ENCODE peak calls at places on chromosomes 13 and 19, in six cellular contexts. M is HEK293T; V is stimulated activated CD8-positive, alpha-beta memory T cell treated with anti-CD3 and anti-CD28 coated beads, Interleukin-7, amount 100 ng/mL, for 1 hour; O is H9; Y is substantia nigra; T is cardiac fibroblast. N is an unnamed sample.

GRCh38 chr19:41944336-41944735 is 14.8 kb downstream of the RABAC1 start:
- DNase-seq in Y (no peak), V (no peak), T (no peak), O (no peak), M (no peak), N (no peak)

GRCh38 chr13:84590663-84591062 is 708.4 kb upstream of the SLITRK1 start:
- DNase-seq in O (no peak), M (no peak), Y (no peak), V (no peak), T (no peak), N (no peak)

GRCh38 chr13:95573226-95573625 is 20.7 kb downstream of the CLDN10 start:
- DNase-seq in Y (no peak), M (no peak), O (no peak), T (peak), V (no peak), N (no peak)

GRCh38 chr19:19580417-19580816 is 38.1 kb downstream of the PBX4 start:
- DNase-seq in V (no peak), T (no peak), M (no peak), O (no peak), Y (no peak), N (no peak)

GRCh38 chr19:36973021-36973843 is 57.1 kb downstream of the ZNF568 start:
- DNase-seq in T (peak), V (peak), Y (peak), M (no peak), O (peak), N (peak)

GRCh38 chr19:42961119-42961518 is 24.1 kb upstream of the PSG7 start:
- DNase-seq in O (no peak), V (no peak), M (no peak), Y (no peak), T (no peak), N (no peak)

GRCh38 chr19:23259961-23260360 is 9.8 kb upstream of the ZNF724 start:
- DNase-seq in V (no peak), T (no peak), O (no peak), Y (no peak), M (no peak), N (no peak)

GRCh38 chr13:59950201-59950730 is 213.5 kb downstream of the DIAPH3 start:
- DNase-seq in O (no peak), T (no peak), Y (no peak), M (no peak), V (no peak), N (no peak)

GRCh38 chr19:49851456-49852259 is 699 bp downstream of the PTOV1 start:
- DNase-seq in V (peak), M (peak), O (peak), Y (peak), T (no peak), N (no peak)

GRCh38 chr13:79988573-79988972 is 352.4 kb downstream of the SPRY2 start:
- DNase-seq in Y (no peak), T (peak), V (no peak), M (no peak), O (no peak), N (no peak)

N was measured in cerebellar nuclear complex.